ENCODE peak calls at places on chromosomes 6 and 20, in four cellular contexts. B is choroid plexus epithelial cell, D is pancreas, O is heart left ventricle. C is an unnamed sample.

GRCh38 chr6:158991017-158991723 is 8.8 kb downstream of the RSPH3 start:
- DNase-seq in O (no peak), D (no peak), B (no peak), C (no peak)

GRCh38 chr6:22363166-22363965 is 66.5 kb upstream of the PRL start:
- DNase-seq in O (no peak), D (no peak), B (no peak), C (no peak)

GRCh38 chr20:53809242-53809641 is 215.6 kb upstream of the ZNF217 start:
- DNase-seq in D (no peak), O (no peak), B (no peak), C (no peak)

GRCh38 chr6:148435386-148435785 is 92.7 kb downstream of the SASH1 start:
- DNase-seq in O (no peak), B (peak; percentile 84), D (no peak), C (no peak)

GRCh38 chr6:128278876-128279275 is 241.5 kb downstream of the PTPRK start:
- DNase-seq in D (no peak), B (no peak), O (no peak), C (no peak)

GRCh38 chr20:51354769-51355319 is 187.7 kb downstream of the NFATC2 start:
- DNase-seq in D (no peak), O (no peak), B (peak; percentile 45), C (no peak)

GRCh38 chr6:50864601-50865000 is 45.9 kb downstream of the TFAP2B start:
- DNase-seq in O (no peak), B (no peak), D (no peak), C (no peak)

GRCh38 chr6:149044394-149044965 is 273.0 kb upstream of the TAB2 start:
- DNase-seq in O (no peak), D (no peak), B (no peak), C (no peak)

GRCh38 chr6:74574794-74575193 is 631.1 kb downstream of the COL12A1 start:
- DNase-seq in O (no peak), B (peak; percentile 77), D (no peak), C (no peak)

GRCh38 chr6:1949533-1949932 is 295.9 kb downstream of the GMDS start:
- DNase-seq in B (peak; percentile 63), O (no peak), D (no peak), C (no peak)

GRCh38 chr20:34017610-34018009 is 23.9 kb downstream of the RALY start:
- DNase-seq in O (no peak), B (peak; percentile 74), D (no peak), C (no peak)

GRCh38 chr6:147869223-147869600 is 360.7 kb downstream of the SAMD5 start:
- DNase-seq in B (no peak), D (no peak), O (no peak), C (no peak)

GRCh38 chr20:19885576-19885956 is 127.5 kb downstream of the RIN2 start:
- DNase-seq in D (no peak), B (no peak), O (no peak), C (no peak)

GRCh38 chr20:46400828-46401477 is 5.5 kb downstream of the ELMO2 start:
- DNase-seq in B (peak; percentile 54), O (no peak), D (no peak), C (no peak)

GRCh38 chr6:111838749-111839484 is 34.3 kb downstream of the FYN start:
- DNase-seq in B (no peak), O (no peak), D (no peak), C (no peak)

GRCh38 chr6:167795874-167796667 is 30.6 kb upstream of the AFDN start:
- DNase-seq in D (peak; percentile 73), B (peak; percentile 5), O (peak; percentile 49), C (no peak)

GRCh38 chr6:45864651-45865050 is 151.0 kb downstream of the CLIC5 start:
- DNase-seq in B (no peak), O (no peak), D (no peak), C (no peak)

GRCh38 chr6:101458341-101458740 is 64.8 kb downstream of the GRIK2 start:
- DNase-seq in D (no peak), O (no peak), B (peak; percentile 74), C (no peak)

GRCh38 chr6:130129781-130130246 is 92.9 kb downstream of the SAMD3 start:
- DNase-seq in O (no peak), B (peak; percentile 35), D (no peak), C (no peak)

GRCh38 chr6:110938176-110938575 is 20.3 kb upstream of the GTF3C6 start:
- DNase-seq in B (no peak), D (no peak), O (no peak), C (no peak)

GRCh38 chr6:145895802-145896201 is 68.4 kb downstream of the SHPRH start:
- DNase-seq in D (no peak), B (peak; percentile 56), O (no peak), C (no peak)

GRCh38 chr20:43842126-43843020 is 72.3 kb upstream of the TOX2 start:
- DNase-seq in B (no peak), D (no peak), O (no peak), C (no peak)

GRCh38 chr6:1596088-1596852 is 13.4 kb upstream of the FOXC1 start:
- DNase-seq in O (peak; percentile 48), D (peak; percentile 72), B (peak; percentile 65), C (no peak)

GRCh38 chr20:17626217-17627007 is 55.6 kb downstream of the RRBP1 start:
- DNase-seq in B (no peak), D (peak; percentile 81), O (no peak), C (no peak)

GRCh38 chr6:1561355-1561754 is 48.4 kb upstream of the FOXC1 start:
- DNase-seq in B (no peak), O (no peak), D (no peak), C (no peak)

GRCh38 chr6:161631676-161632194 is 357.9 kb upstream of the AGPAT4 start:
- DNase-seq in O (no peak), D (no peak), B (peak; percentile 70), C (no peak)

GRCh38 chr6:39189915-39190544 is 39.2 kb downstream of the KCNK5 start:
- DNase-seq in D (peak; percentile 58), O (no peak), B (peak; percentile 31), C (no peak)

GRCh38 chr6:13614126-13614925 is 809 bp upstream of the NOL7 start:
- DNase-seq in B (peak; percentile 52), D (peak; percentile 73), O (peak; percentile 50), C (peak; percentile 31)

GRCh38 chr20:20410678-20411077 is 42.8 kb downstream of the INSM1 start:
- DNase-seq in O (peak; percentile 36), B (peak; percentile 7), D (peak; percentile 54), C (no peak)

GRCh38 chr20:22556565-22557056 is 27.8 kb downstream of the FOXA2 start:
- DNase-seq in O (no peak), B (no peak), D (no peak), C (no peak)

GRCh38 chr20:1922786-1923185 is 27.6 kb downstream of the SIRPA start:
- DNase-seq in O (no peak), B (no peak), D (no peak), C (no peak)

GRCh38 chr20:1924910-1925861 is 30.0 kb downstream of the SIRPA start:
- DNase-seq in D (no peak), O (no peak), B (no peak), C (no peak)

GRCh38 chr20:1920826-1921225 is 25.6 kb downstream of the SIRPA start:
- DNase-seq in O (no peak), B (no peak), D (no peak), C (no peak)

GRCh38 chr20:1918766-1919165 is 23.6 kb downstream of the SIRPA start:
- DNase-seq in D (no peak), O (no peak), B (no peak), C (no peak)

GRCh38 chr20:1920252-1920651 is 25.0 kb downstream of the SIRPA start:
- DNase-seq in D (no peak), B (no peak), O (no peak), C (no peak)
- TF ChIP-seq CTCF in D (no peak), B (no peak), O (no peak), C (no peak)

DNA sequence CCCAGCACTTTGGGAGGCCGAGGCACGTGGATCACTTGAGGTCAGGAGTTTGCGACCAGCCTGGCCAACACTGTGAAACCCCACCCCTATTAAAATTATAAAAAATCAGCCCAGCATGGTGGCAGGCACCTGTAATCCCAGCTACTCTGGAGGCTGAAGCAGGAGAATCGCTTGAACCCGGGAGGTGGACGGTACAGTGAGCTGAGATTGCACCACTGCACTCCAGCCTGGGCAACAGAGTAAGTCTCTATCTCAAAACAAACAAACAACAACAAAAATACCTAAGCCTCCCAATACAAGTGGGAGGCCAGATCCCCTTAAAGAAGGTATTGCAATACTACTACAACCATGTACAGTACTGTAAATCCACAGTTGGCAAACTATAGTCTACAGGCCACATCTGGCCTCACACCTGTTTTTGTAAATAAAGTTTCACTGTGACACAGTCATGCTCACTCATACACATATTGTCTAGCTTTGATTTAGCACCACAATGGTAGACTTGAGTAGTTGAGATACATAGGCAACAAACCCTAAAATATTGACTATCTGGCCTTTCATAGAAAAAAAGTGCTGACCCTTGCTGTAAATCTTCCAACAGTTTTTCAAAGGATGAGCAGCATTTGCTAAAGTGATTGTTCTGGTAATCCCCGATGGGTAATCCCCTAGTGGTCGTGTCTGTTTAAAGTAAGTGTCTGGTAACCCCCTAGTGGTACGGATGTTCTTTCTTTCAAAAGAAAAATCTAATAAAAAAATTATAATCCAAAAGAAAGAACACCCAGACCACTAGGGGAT is 202.0 kb downstream of the RNGTT start:
- DNase-seq in B (no peak), D (no peak), O (no peak), C (no peak)
- TF ChIP-seq CTCF in B (peak; percentile 2), D (no peak), O (no peak), C (no peak)

DNA sequence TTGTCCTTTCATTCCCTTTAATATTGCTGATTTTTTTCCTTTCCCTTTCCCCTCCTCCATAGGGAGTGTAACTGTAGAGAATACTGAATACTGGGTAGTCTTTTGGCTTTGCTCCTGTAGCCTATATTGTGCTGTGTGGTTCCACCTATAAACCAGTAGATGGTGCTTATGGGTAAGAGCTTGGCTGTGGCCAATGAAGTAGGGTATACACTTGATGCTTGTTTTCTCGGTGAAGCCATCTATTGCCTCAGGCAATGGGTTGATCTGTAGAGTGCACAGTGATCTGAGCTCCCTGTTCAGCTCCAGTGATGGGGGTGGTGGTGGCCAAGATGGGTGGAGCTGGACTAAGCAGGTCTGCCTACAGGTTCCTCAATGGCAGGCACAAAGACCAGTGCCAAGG is 203.3 kb upstream of the IMPG1 start:
- DNase-seq in D (no peak), B (no peak), O (no peak), C (no peak)
- TF ChIP-seq CTCF in D (no peak), B (no peak), O (no peak), C (no peak)

GRCh38 chr6:27631614-27631925 is 158.7 kb upstream of the ZNF184 start:
- DNase-seq in D (no peak), B (no peak), O (no peak), C (no peak)

DNA sequence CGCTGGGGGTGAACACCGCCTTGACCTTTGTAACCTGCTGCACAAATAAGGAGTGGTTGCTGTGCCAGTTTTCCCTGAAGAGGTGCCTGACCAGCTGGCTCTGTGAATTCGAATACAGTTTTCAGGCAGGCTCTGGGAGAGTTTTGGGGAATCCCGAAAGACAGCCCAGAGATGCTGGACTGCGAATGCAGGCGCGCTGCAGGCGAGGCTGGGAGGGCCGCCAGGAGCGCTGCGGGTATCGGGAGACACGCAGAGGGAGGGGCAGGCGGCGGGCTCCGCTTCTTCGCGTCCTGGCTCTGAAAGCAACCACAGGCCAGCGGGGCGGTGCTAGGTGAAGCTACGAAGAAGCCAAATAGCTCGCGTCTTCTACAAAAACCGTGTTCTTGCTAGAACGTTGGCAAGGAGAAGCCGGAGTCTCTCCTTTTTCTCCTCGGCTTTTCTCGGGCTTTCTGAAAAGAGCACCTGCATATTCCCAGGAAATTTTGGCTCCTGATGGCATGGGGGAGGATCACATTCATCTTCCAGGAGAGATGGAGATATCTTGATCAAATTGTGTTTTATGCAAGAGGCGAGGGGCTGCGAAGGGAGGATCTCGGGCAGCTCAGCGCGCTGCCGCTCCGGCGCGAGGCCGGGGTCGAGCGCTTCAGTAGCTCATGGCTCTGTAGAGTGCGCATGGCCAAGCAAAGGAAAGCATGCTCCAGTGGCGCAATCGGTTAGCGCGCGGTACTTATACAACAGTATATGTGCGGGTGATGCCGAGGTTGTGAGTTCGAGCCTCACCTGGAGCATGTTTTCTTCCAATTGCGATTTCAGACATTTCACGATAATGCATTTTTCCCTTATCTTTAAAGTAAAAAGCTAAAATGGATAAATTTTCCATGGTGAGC is 158.1 kb upstream of the ZNF184 start:
- DNase-seq in B (peak; percentile 73), O (no peak), D (peak; percentile 26), C (peak; percentile 84)
- TF ChIP-seq CTCF in B (peak; percentile 37), O (no peak), D (no peak), C (no peak)

C was measured in mesothelial cell of epicardium.